ENCODE peak calls at places on chromosomes 2 and 18, in eight cellular contexts. P, I, U, S, Z, B, X and H are unnamed samples.

GRCh38 chr2:58913082-58913726 is 672.1 kb upstream of the FANCL start:
- DNase-seq in P (no peak), I (no peak), U (no peak), S (no peak), Z (no peak), B (no peak), X (no peak), H (no peak)

GRCh38 chr2:96789245-96789617 is 26.8 kb upstream of the CNNM3 start:
- DNase-seq in P (no peak), I (no peak), U (no peak), S (no peak), Z (no peak), B (no peak), X (no peak), H (no peak)

GRCh38 chr18:61975526-61976326 is 82.9 kb upstream of the RNF152 start:
- DNase-seq in P (no peak), I (no peak), U (no peak), S (no peak), Z (no peak), B (no peak), X (no peak), H (no peak)

GRCh38 chr2:216064014-216064630 is 17.5 kb downstream of the PECR start:
- DNase-seq in P (no peak), I (no peak), U (no peak), S (no peak), Z (no peak), B (no peak), X (peak; percentile 43), H (no peak)

GRCh38 chr18:49016648-49017539 is 66.1 kb upstream of the SMAD7 start:
- DNase-seq in P (peak; percentile 41), I (no peak), U (no peak), S (no peak), Z (no peak), B (peak; percentile 46), X (peak; percentile 83), H (peak; percentile 53)

GRCh38 chr2:229178117-229178516 is 93.0 kb downstream of the PID1 start:
- DNase-seq in P (no peak), I (no peak), U (no peak), S (no peak), Z (no peak), B (no peak), X (no peak), H (no peak)

GRCh38 chr2:127479219-127479825 is 47.0 kb downstream of the IWS1 start:
- DNase-seq in P (peak; percentile 31), I (no peak), U (no peak), S (no peak), Z (no peak), B (no peak), X (peak; percentile 73), H (no peak)

GRCh38 chr2:158025263-158025996 is 76.2 kb upstream of the UPP2 start:
- DNase-seq in P (no peak), I (no peak), U (no peak), S (no peak), Z (no peak), B (no peak), X (peak; percentile 87), H (no peak)

GRCh38 chr2:58900664-58901063 is 659.5 kb upstream of the FANCL start:
- DNase-seq in P (no peak), I (no peak), U (no peak), S (no peak), Z (no peak), B (no peak), X (no peak), H (no peak)

GRCh38 chr2:199738723-199739412 is 112.1 kb downstream of the FTCDNL1 start:
- DNase-seq in P (no peak), I (no peak), U (no peak), S (no peak), Z (no peak), B (no peak), X (peak; percentile 70), H (no peak)

DNA sequence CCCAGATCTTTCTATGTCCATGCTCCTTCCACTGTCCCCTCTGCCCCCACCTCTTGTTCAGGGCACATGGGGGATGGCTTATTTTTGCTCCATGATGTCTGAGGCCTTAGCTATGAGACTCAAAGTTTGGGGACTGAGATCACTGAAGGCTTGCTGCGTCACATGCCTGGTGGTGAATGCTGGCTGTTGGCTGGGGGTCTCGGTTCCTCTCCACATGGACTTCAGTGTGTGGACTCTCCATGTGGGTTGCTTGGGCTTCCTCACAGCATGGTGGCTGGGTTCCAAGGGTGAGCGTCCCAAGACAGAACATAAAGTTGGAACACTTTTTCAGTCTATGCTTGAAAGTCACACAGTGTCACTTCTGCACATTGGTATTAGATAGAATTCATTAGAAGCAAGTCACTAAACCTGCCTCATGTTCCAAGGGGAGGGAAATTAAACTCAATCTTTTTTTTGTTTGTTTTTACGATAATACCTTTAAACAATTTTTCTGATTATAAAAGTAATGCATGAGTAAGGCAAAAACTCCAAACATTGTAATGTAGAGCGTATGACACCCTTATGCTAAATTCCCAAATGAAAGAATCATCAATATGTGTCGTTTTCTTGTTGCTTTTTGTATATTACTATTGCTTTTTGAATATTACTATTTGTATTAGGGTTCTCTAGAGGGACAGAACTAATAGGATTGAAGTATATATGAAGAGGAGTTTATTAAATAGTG is 111.7 kb downstream of the MYCN start:
- DNase-seq in P (no peak), I (no peak), U (no peak), S (no peak), Z (no peak), B (no peak), X (no peak), H (no peak)
- H3K9me3 ChIP-seq in P (no peaks in the 10 kb centered on the region), I (no peaks in the 10 kb centered on the region), U (no peaks in the 10 kb centered on the region), S (no peaks in the 10 kb centered on the region), Z (no peaks in the 10 kb centered on the region), B (no peaks in the 10 kb centered on the region), X (peaks cover 28% of the 10 kb centered on the region), H (no peaks in the 10 kb centered on the region)

GRCh38 chr18:9103488-9103887 is 989 bp downstream of the NDUFV2 start:
- DNase-seq in P (no peak), I (no peak), U (no peak), S (no peak), Z (no peak), B (no peak), X (peak; percentile 49), H (no peak)
- TF ChIP-seq CTCF in P (no peak), I (no peak), U (peak; percentile 7), S (peak; percentile 35), Z (no peak), B (no peak), X (peak; percentile 32), H (no peak)

GRCh38 chr2:218894168-218895157 is 13.8 kb downstream of the WNT10A start:
- DNase-seq in P (no peak), I (no peak), U (no peak), S (no peak), Z (no peak), B (no peak), X (no peak), H (no peak)
- TF ChIP-seq POLR2A in P (no peak), I (no peak), U (no peak), S (no peak), Z (no peak), B (no peak), X (no peak), H (no peak)

GRCh38 chr2:56831780-56832179 is 648.0 kb downstream of the CCDC85A start:
- DNase-seq in P (no peak), I (no peak), U (no peak), S (no peak), Z (no peak), B (no peak), X (no peak), H (no peak)
- H3K9me3 ChIP-seq in P (no peaks in the 10 kb centered on the region), I (no peaks in the 10 kb centered on the region), U (no peaks in the 10 kb centered on the region), S (no peaks in the 10 kb centered on the region), Z (no peaks in the 10 kb centered on the region), B (no peaks in the 10 kb centered on the region), X (peaks cover 3% of the 10 kb centered on the region), H (no peaks in the 10 kb centered on the region)